ENCODE peak calls at places on chromosomes 13 and 19, in seven cellular contexts. C is DMS153; H is activated CD8-positive, alpha-beta T cell treated with anti-CD3 and anti-CD28 coated beads for 36 hours; B is LNCaP clone FGC; Q is left ventricle myocardium inferior; W is activated T-cell treated with anti-CD3 and anti-CD28 coated beads for 48 hours; M is aorta. R is an unnamed sample.

GRCh38 chr13:61286148-61286745 is 129.4 kb downstream of the PCDH20 start:
- DNase-seq in C (peak), H (peak), B (peak), Q (no peak), W (no peak), M (no peak), R (no peak)

GRCh38 chr13:79709526-79709925 is 228.6 kb downstream of the NDFIP2 start:
- DNase-seq in C (no peak), H (no peak), B (no peak), Q (no peak), W (no peak), M (no peak), R (no peak)

GRCh38 chr19:49862411-49863253 is 4.7 kb downstream of the PNKP start:
- DNase-seq in C (no peak), H (no peak), B (no peak), Q (no peak), W (no peak), M (peak), R (peak)

GRCh38 chr13:99796175-99796819 is 175.3 kb downstream of the ZIC5 start:
- DNase-seq in C (no peak), H (peak), B (peak), Q (no peak), W (no peak), M (no peak), R (no peak)

GRCh38 chr19:46447824-46448223 is 19.1 kb upstream of the PNMA8C start:
- DNase-seq in C (no peak), H (no peak), B (no peak), Q (peak), W (no peak), M (peak), R (no peak)

GRCh38 chr19:40154121-40154680 is 37.0 kb upstream of the MAP3K10 start:
- DNase-seq in C (no peak), H (no peak), B (no peak), Q (no peak), W (no peak), M (no peak), R (no peak)

GRCh38 chr19:46181386-46181774 is 33.3 kb downstream of the IGFL2 start:
- DNase-seq in C (no peak), H (peak), B (no peak), Q (no peak), W (peak), M (no peak), R (no peak)

GRCh38 chr13:90365130-90365529 is 982.4 kb upstream of the MIR17HG start:
- DNase-seq in C (no peak), H (no peak), B (peak), Q (no peak), W (no peak), M (no peak), R (no peak)

GRCh38 chr19:41646589-41647204 is 19.8 kb upstream of the CEACAM4 start:
- DNase-seq in C (no peak), H (peak), B (no peak), Q (no peak), W (peak), M (no peak), R (no peak)

GRCh38 chr19:47643281-47643680 is 34.3 kb downstream of the BICRA start:
- DNase-seq in C (no peak), H (no peak), B (no peak), Q (no peak), W (no peak), M (no peak), R (no peak)

GRCh38 chr13:107873908-107874307 is 341.4 kb downstream of the LIG4 start:
- DNase-seq in C (no peak), H (no peak), B (no peak), Q (no peak), W (no peak), M (no peak), R (no peak)

GRCh38 chr19:42132851-42133528 is 744 bp upstream of the POU2F2 start:
- DNase-seq in C (peak), H (peak), B (no peak), Q (peak), W (peak), M (peak), R (peak)

GRCh38 chr13:112703449-112703848 is 13.6 kb downstream of the ATP11A start:
- DNase-seq in C (no peak), H (no peak), B (no peak), Q (no peak), W (no peak), M (no peak), R (no peak)

GRCh38 chr19:42074513-42075363 is 1.2 kb upstream of the ZNF574 start:
- DNase-seq in C (no peak), H (peak), B (no peak), Q (no peak), W (no peak), M (no peak), R (no peak)

GRCh38 chr19:11377237-11377636 is 2.8 kb downstream of the SWSAP1 start:
- DNase-seq in C (no peak), H (peak), B (no peak), Q (no peak), W (no peak), M (no peak), R (peak)

GRCh38 chr13:99119686-99120085 is 81.0 kb upstream of the UBAC2 start:
- DNase-seq in C (no peak), H (peak), B (no peak), Q (no peak), W (peak), M (no peak), R (no peak)

GRCh38 chr19:31349160-31349881 is at the start of gene TSHZ3:
- DNase-seq in C (no peak), H (peak), B (no peak), Q (peak), W (no peak), M (peak), R (peak)

GRCh38 chr13:108077284-108077683 is 138.1 kb downstream of the LIG4 start:
- DNase-seq in C (no peak), H (no peak), B (no peak), Q (no peak), W (no peak), M (no peak), R (no peak)

GRCh38 chr13:112777637-112778406 is 88.0 kb downstream of the ATP11A start:
- DNase-seq in C (no peak), H (no peak), B (no peak), Q (no peak), W (no peak), M (peak), R (no peak)

GRCh38 chr13:46728777-46729176 is 68.2 kb downstream of the ESD start:
- DNase-seq in C (no peak), H (peak), B (no peak), Q (no peak), W (peak), M (no peak), R (no peak)

GRCh38 chr13:95235199-95235726 is 66.0 kb downstream of the ABCC4 start:
- DNase-seq in C (no peak), H (no peak), B (no peak), Q (no peak), W (no peak), M (no peak), R (no peak)

GRCh38 chr19:58305932-58306323 is 751 bp downstream of the ERVK3-1 start:
- DNase-seq in C (no peak), H (peak), B (no peak), Q (no peak), W (no peak), M (no peak), R (no peak)

GRCh38 chr13:95494082-95494681 is 58.3 kb upstream of the CLDN10 start:
- DNase-seq in C (peak), H (no peak), B (peak), Q (no peak), W (no peak), M (no peak), R (no peak)

GRCh38 chr13:28631792-28632191 is 27.1 kb upstream of the POMP start:
- DNase-seq in C (no peak), H (no peak), B (no peak), Q (no peak), W (no peak), M (no peak), R (no peak)

GRCh38 chr19:34430738-34431625 is 2.8 kb downstream of the UBA2 start:
- DNase-seq in C (no peak), H (peak), B (no peak), Q (no peak), W (no peak), M (no peak), R (no peak)

GRCh38 chr13:114222461-114222968 is 12.2 kb upstream of the CDC16 start:
- DNase-seq in C (no peak), H (no peak), B (no peak), Q (no peak), W (no peak), M (no peak), R (no peak)

GRCh38 chr19:47415953-47416666 is 3.2 kb downstream of the MEIS3 start:
- DNase-seq in C (no peak), H (no peak), B (no peak), Q (no peak), W (no peak), M (no peak), R (no peak)

GRCh38 chr19:56987184-56987583 is 132.6 kb upstream of the USP29 start:
- DNase-seq in C (no peak), H (no peak), B (no peak), Q (no peak), W (no peak), M (no peak), R (no peak)

GRCh38 chr13:39484506-39485313 is 118.3 kb downstream of the LHFPL6 start:
- DNase-seq in C (no peak), H (no peak), B (no peak), Q (no peak), W (no peak), M (no peak), R (no peak)

GRCh38 chr13:100490692-100491091 is 97.9 kb downstream of the GGACT start:
- DNase-seq in C (peak), H (no peak), B (no peak), Q (no peak), W (no peak), M (no peak), R (no peak)

GRCh38 chr13:114017028-114017630 is 43.3 kb upstream of the C13orf46 start:
- DNase-seq in C (no peak), H (peak), B (no peak), Q (no peak), W (no peak), M (peak), R (no peak)

GRCh38 chr13:108352599-108352998 is 83.1 kb downstream of the TNFSF13B start:
- DNase-seq in C (no peak), H (no peak), B (no peak), Q (no peak), W (no peak), M (no peak), R (no peak)

GRCh38 chr19:53537523-53538377 is at the start of gene ZNF331:
- DNase-seq in C (peak), H (peak), B (no peak), Q (peak), W (peak), M (peak), R (peak)